ENCODE peak calls at places on chromosomes 2 and 18, in four cellular contexts. V, K, Y and N are unnamed samples.
A peak's percentile ranks its signal among the peaks of the same experiment; 100 is the strongest.

GRCh38 chr2:197904446-197904845 is 100.1 kb downstream of the PLCL1 start:
- DNase-seq in V (no peak), K (no peak), Y (no peak), N (no peak)

GRCh38 chr2:23705771-23706612 is 220.9 kb downstream of the ATAD2B start:
- DNase-seq in V (peak; percentile 36), K (no peak), Y (no peak), N (no peak)

GRCh38 chr2:100524331-100524730 is 38.5 kb upstream of the PDCL3 start:
- DNase-seq in V (no peak), K (peak; percentile 58), Y (no peak), N (no peak)

GRCh38 chr18:9614401-9615279 is at the start of gene PPP4R1:
- DNase-seq in V (peak; percentile 85), K (peak; percentile 52), Y (peak; percentile 67), N (peak; percentile 78)

GRCh38 chr18:50819027-50819726 is 639 bp downstream of the MRO start:
- DNase-seq in V (peak; percentile 87), K (no peak), Y (peak; percentile 13), N (peak; percentile 26)

GRCh38 chr2:26691881-26692813 is at the start of gene KCNK3:
- DNase-seq in V (peak; percentile 88), K (peak; percentile 25), Y (no peak), N (peak; percentile 73)

GRCh38 chr2:39033980-39034379 is 86.9 kb downstream of the SOS1 start:
- DNase-seq in V (no peak), K (peak; percentile 85), Y (no peak), N (no peak)

GRCh38 chr2:48694143-48694542 is 61.4 kb downstream of the LHCGR start:
- DNase-seq in V (no peak), K (peak; percentile 64), Y (peak; percentile 53), N (peak; percentile 14)

GRCh38 chr18:54223568-54224241 is 764 bp downstream of the MBD2 start:
- DNase-seq in V (peak; percentile 32), K (peak; percentile 92), Y (peak; percentile 25), N (peak; percentile 15)

GRCh38 chr2:109382946-109383345 is 230.8 kb downstream of the SEPTIN10 start:
- DNase-seq in V (peak; percentile 46), K (peak; percentile 83), Y (no peak), N (no peak)

GRCh38 chr2:42457011-42457410 is 36.8 kb downstream of the KCNG3 start:
- DNase-seq in V (peak; percentile 44), K (no peak), Y (no peak), N (no peak)

DNA sequence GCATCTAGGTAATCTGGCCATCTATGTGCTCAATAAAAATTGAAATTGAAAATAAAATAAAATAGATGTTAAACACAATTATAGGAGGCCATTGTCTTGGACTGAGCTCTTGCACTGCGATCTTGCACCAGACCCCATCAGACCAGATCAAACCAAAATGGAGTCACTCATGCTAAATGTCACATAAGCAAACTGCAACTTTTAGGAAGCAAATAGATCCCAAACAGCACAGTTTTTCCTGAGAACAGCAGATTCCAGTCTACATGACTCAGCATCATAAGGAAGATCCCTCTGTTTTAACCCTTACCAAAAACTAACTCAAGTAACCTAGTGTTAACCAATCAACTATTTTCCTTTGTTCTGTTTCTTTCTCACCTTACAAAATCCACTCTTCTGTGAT is 57.7 kb upstream of the LRP1B start:
- DNase-seq in V (no peak), K (peak; percentile 22), Y (no peak), N (no peak)
- H3K14ac ChIP-seq in V (no peak overlapping the region), K (no peak overlapping the region), Y (no peak overlapping the region), N (no peak overlapping the region)

GRCh38 chr2:64640153-64641044 is 13.3 kb downstream of the SERTAD2 start:
- DNase-seq in V (no peak), K (peak; percentile 53), Y (no peak), N (no peak)
- H3K14ac ChIP-seq in V (no peak overlapping the region), K (no peak overlapping the region), Y (peak overlapping the region; percentile 34), N (no peak overlapping the region)

DNA sequence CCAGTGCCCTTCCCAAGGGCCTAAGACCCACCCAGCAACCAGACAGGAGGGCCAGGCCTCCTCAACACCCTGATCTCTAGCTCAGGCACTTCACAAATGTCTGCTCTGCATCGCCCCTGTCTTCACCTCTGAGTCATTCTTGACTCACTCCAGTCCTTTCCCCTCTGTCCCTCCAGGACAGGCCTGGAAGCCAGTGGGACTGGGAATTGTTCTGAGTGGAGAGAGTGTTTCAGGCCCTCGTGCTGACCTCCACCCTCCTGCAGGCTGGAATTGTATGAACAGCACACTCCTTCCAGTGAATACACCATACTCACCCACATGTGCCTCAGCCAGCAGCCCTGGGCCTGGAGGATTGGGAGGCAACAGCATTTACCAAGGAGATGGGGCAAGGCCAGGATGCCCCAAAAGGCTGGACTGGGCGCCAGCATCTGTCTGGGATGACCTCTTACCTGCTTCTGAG is 304.2 kb downstream of the CYP26B1 start:
- DNase-seq in V (no peak), K (peak; percentile 68), Y (peak; percentile 30), N (no peak)
- H3K14ac ChIP-seq in V (no peak overlapping the region), K (no peak overlapping the region), Y (no peak overlapping the region), N (no peak overlapping the region)

GRCh38 chr2:239259173-239259572 is 141.6 kb downstream of the HDAC4 start:
- DNase-seq in V (no peak), K (no peak), Y (no peak), N (no peak)

GRCh38 chr2:239258248-239258647 is 142.6 kb downstream of the HDAC4 start:
- DNase-seq in V (no peak), K (no peak), Y (no peak), N (no peak)

GRCh38 chr2:239261336-239261735 is 139.5 kb downstream of the HDAC4 start:
- DNase-seq in V (no peak), K (no peak), Y (no peak), N (no peak)

GRCh38 chr2:239260546-239261327 is 140.1 kb downstream of the HDAC4 start:
- DNase-seq in V (peak; percentile 22), K (no peak), Y (no peak), N (no peak)

GRCh38 chr2:239259603-239260298 is 141.1 kb downstream of the HDAC4 start:
- DNase-seq in V (peak; percentile 19), K (no peak), Y (no peak), N (no peak)
- H3K14ac ChIP-seq in V (no peak overlapping the region), K (peak overlapping the region; percentile 29), Y (no peak overlapping the region), N (no peak overlapping the region)

DNA sequence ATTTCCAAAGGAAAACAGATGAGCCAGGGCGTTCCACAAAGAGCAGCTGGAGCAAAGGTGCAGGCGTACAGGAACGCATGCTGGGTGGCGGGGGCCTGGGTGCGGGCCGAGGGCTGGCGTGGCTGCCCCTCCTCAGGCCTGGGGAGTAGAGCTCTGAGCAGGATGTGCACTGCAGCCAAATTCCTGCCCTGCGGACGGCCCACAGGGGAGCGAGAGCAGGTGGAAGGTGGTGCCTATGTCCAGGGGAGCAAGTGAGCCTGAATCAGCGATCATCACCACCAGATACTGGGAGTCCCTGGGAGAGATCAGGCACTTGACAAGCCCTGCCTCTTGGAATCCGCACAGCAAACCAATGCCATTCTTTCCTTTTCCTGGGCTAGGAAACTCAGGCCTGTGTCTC is 106.3 kb downstream of the GBX2 start:
- DNase-seq in V (no peak), K (no peak), Y (peak; percentile 4), N (no peak)
- H3K14ac ChIP-seq in V (peak overlapping the region; percentile 46), K (no peak overlapping the region), Y (no peak overlapping the region), N (no peak overlapping the region)

DNA sequence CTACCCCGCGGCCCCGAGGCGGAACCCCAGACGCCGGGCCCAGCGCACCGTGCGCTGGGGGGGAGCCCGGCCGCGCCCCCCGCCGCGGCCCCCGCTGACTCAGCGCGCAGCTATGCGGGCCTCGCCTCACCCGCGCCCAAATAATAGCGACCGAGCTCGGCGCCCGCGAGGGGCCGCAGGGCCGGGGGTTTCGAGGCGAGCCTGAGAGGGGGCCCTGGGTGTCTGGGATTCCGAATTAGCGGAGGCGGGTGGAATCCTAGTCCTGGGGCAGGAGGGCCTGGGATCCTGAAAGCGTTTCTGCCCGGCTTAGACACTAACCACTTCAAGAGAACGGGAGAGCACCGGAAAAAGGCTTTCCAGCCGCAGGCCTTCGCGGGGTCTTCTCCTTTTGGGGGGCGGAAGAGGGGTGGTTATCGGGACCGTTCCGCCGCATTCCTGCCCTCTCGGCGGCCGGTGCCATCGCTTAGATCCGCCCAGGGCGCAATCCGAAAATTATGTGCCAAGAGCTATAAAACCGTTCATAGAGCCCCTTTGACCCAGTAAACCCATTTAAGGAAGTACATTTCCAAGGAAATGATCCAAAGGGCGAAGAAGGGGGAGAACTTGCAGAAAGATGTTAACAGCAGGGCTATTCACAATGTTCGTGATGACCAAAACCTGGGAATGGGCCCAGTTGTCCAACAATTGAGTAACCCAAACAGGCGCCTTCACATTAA is 678 bp upstream of the ROCK2 start:
- DNase-seq in V (no peak), K (peak; percentile 69), Y (peak; percentile 26), N (peak; percentile 75)
- H3K14ac ChIP-seq in V (peak overlapping the region; percentile 65), K (peak overlapping the region; percentile 81), Y (peak overlapping the region; percentile 96), N (peak overlapping the region; percentile 28)

DNA sequence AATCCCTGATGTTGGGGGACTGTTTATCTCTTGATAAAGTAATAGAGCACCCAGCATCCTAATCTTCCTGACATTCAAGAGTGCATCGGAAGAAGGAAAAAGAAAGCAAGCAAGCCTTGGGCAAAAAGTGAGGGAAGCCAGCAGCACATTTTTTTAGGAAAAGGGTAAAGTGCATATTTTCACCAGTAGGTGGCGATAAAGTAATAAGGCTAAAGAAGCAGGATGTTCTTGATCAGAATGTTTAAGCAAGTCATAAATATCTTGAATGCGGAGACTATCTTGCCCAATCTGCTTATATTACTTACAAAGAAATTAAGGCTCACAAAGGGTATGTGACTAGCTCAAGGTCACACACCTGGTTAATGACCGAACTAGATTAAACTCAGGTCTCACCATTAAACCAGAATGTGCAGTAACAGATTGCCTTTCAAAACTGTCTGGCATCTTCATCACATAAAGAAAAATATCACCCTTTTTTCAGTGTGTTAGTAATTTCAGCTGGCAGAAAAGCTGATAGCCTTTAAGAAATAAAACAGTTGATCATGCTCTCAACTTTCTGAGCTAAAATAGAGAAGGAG is 83.8 kb downstream of the VIT start:
- DNase-seq in V (no peak), K (peak; percentile 66), Y (peak; percentile 1), N (peak; percentile 38)
- H3K14ac ChIP-seq in V (no peak overlapping the region), K (peak overlapping the region; percentile 62), Y (no peak overlapping the region), N (no peak overlapping the region)

DNA sequence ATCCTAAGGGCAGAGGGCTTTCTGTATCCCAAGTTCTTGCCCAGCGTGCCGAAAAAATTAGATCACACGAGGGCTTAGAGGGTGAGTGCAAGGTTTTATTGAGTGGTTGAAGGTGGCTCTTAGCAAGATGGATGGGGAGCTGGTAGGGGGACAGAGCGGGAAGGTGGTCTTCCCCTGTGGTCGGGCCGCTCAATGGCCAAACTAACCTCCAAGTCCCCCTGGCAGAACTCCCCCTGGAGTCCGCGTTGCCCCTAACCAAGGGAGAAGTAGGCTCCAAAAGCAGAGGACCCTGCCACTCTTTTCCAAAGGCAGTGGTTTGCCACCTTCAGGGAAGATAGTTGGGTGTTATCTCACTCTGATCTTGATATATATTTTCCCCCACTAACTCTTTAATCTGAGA is 63.4 kb downstream of the LYPD1 start:
- DNase-seq in V (no peak), K (no peak), Y (no peak), N (no peak)
- H3K14ac ChIP-seq in V (no peak overlapping the region), K (no peak overlapping the region), Y (no peak overlapping the region), N (no peak overlapping the region)

DNA sequence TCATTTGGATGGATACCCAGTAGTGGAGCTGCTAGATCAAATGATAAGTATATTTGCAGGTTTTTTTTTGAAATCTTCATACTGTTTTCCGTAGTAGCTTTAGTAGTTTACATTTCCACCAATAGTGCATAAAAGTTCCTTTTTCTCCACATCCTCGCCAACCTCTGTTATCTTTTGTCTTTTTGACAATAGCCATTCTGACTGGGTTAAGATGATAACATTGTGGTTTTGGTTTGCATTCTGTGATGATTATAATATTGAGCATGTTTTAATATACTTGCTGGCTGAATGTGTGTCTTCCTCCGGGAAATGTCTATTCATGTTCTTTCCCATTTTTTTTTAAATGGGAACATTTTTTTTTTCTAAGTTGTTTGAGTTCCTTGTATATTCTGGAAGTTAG is 260.0 kb downstream of the GULP1 start:
- DNase-seq in V (no peak), K (no peak), Y (no peak), N (no peak)
- H3K14ac ChIP-seq in V (no peak overlapping the region), K (no peak overlapping the region), Y (no peak overlapping the region), N (no peak overlapping the region)

GRCh38 chr2:97645112-97645699 is 656 bp upstream of the COX5B start:
- DNase-seq in V (peak; percentile 41), K (no peak), Y (no peak), N (peak; percentile 11)
- H3K14ac ChIP-seq in V (peak overlapping the region; percentile 38), K (peak overlapping the region; percentile 51), Y (peak overlapping the region; percentile 54), N (no peak overlapping the region)